ENCODE peak calls at places on chromosomes 16 and 17, in ten cellular contexts. V is glomerular endothelial cell; U is OCI-LY7; D is IMR-90; L is kidney tubule cell; J is ELR; E is CD8-positive, alpha-beta T cell; C is SHP77; Z is T-helper 1 cell; H is AG08395. Y is an unnamed sample.

GRCh38 chr17:64388961-64389565 is 1.6 kb downstream of the PECAM1 start:
- DNase-seq in V (no peak), U (no peak), D (no peak), L (no peak), J (no peak), E (no peak), C (no peak), Z (no peak), H (no peak), Y (no peak)

GRCh38 chr16:79629003-79629402 is 28.5 kb upstream of the MAF start:
- DNase-seq in V (no peak), U (no peak), D (no peak), L (no peak), J (no peak), E (no peak), C (no peak), Z (no peak), H (no peak), Y (no peak)

GRCh38 chr17:42016952-42017865 is at the start of gene DNAJC7:
- DNase-seq in V (no peak), U (peak; percentile 96), D (peak; percentile 89), L (peak; percentile 93), J (peak; percentile 94), E (peak; percentile 81), C (peak; percentile 92), Z (peak; percentile 81), H (peak; percentile 95), Y (peak; percentile 97)

GRCh38 chr17:76987486-76987885 is 119.3 kb downstream of the MGAT5B start:
- DNase-seq in V (no peak), U (no peak), D (no peak), L (no peak), J (no peak), E (no peak), C (no peak), Z (no peak), H (no peak), Y (no peak)

GRCh38 chr17:11618861-11619566 is 20.7 kb downstream of the DNAH9 start:
- DNase-seq in V (no peak), U (no peak), D (no peak), L (peak; percentile 90), J (peak; percentile 1), E (no peak), C (no peak), Z (no peak), H (no peak), Y (no peak)

GRCh38 chr17:27520571-27521185 is 64.4 kb downstream of the KSR1 start:
- DNase-seq in V (no peak), U (no peak), D (no peak), L (no peak), J (no peak), E (no peak), C (no peak), Z (no peak), H (no peak), Y (no peak)

GRCh38 chr17:66737524-66737923 is 97.4 kb upstream of the CACNG5 start:
- DNase-seq in V (no peak), U (no peak), D (peak; percentile 49), L (no peak), J (no peak), E (no peak), C (peak; percentile 67), Z (no peak), H (peak; percentile 75), Y (no peak)

GRCh38 chr16:50204426-50205108 is 51.5 kb downstream of the TENT4B start:
- DNase-seq in V (no peak), U (no peak), D (no peak), L (no peak), J (peak; percentile 64), E (no peak), C (no peak), Z (no peak), H (peak; percentile 42), Y (no peak)

GRCh38 chr16:55248058-55248457 is 75.9 kb upstream of the IRX6 start:
- DNase-seq in V (no peak), U (no peak), D (no peak), L (no peak), J (no peak), E (no peak), C (no peak), Z (no peak), H (no peak), Y (no peak)